ENCODE peak calls at places on chromosome 13, in six cellular contexts. F, M, B, V, E and U are unnamed samples.
A peak's percentile ranks its signal among the peaks of the same experiment; 100 is the strongest.

GRCh38 chr13:64723735-64724134 is 2506.4 kb downstream of the PCDH9 start:
- DNase-seq in F (peak; percentile 97), M (no peak), B (no peak), V (no peak), E (no peak), U (no peak)

GRCh38 chr13:23671902-23672301 is 101.7 kb downstream of the TNFRSF19 start:
- DNase-seq in F (no peak), M (no peak), B (no peak), V (no peak), E (no peak), U (no peak)

GRCh38 chr13:37134411-37135041 is 29.1 kb upstream of the CSNK1A1L start:
- DNase-seq in F (peak; percentile 89), M (no peak), B (no peak), V (peak; percentile 2), E (no peak), U (no peak)

GRCh38 chr13:94329277-94329676 is 150.2 kb downstream of the DCT start:
- DNase-seq in F (no peak), M (peak; percentile 28), B (no peak), V (no peak), E (peak; percentile 21), U (no peak)

GRCh38 chr13:107271226-107271625 is 703.3 kb upstream of the ARGLU1 start:
- DNase-seq in F (peak; percentile 90), M (no peak), B (no peak), V (no peak), E (peak; percentile 3), U (no peak)

GRCh38 chr13:114101831-114102520 is 30.4 kb downstream of the RASA3 start:
- DNase-seq in F (no peak), M (peak; percentile 13), B (peak; percentile 32), V (no peak), E (no peak), U (peak; percentile 16)

GRCh38 chr13:36764957-36765356 is 54.1 kb upstream of the RFXAP start:
- DNase-seq in F (no peak), M (no peak), B (no peak), V (no peak), E (no peak), U (no peak)

GRCh38 chr13:84121456-84121855 is 239.2 kb upstream of the SLITRK1 start:
- DNase-seq in F (no peak), M (no peak), B (no peak), V (no peak), E (no peak), U (no peak)

GRCh38 chr13:110536006-110536693 is 25.4 kb downstream of the RAB20 start:
- DNase-seq in F (no peak), M (no peak), B (no peak), V (peak; percentile 75), E (peak; percentile 79), U (peak; percentile 59)

GRCh38 chr13:46359731-46360130 is 27.3 kb downstream of the RUBCNL start:
- DNase-seq in F (no peak), M (no peak), B (no peak), V (no peak), E (no peak), U (no peak)

GRCh38 chr13:25136872-25137623 is 35.0 kb downstream of the AMER2 start:
- DNase-seq in F (no peak), M (no peak), B (no peak), V (no peak), E (no peak), U (no peak)

GRCh38 chr13:90485441-90485840 is 862.0 kb upstream of the MIR17HG start:
- DNase-seq in F (no peak), M (no peak), B (no peak), V (no peak), E (no peak), U (no peak)

GRCh38 chr13:109756778-109757177 is 29.6 kb downstream of the IRS2 start:
- DNase-seq in F (no peak), M (no peak), B (no peak), V (no peak), E (no peak), U (no peak)

DNA sequence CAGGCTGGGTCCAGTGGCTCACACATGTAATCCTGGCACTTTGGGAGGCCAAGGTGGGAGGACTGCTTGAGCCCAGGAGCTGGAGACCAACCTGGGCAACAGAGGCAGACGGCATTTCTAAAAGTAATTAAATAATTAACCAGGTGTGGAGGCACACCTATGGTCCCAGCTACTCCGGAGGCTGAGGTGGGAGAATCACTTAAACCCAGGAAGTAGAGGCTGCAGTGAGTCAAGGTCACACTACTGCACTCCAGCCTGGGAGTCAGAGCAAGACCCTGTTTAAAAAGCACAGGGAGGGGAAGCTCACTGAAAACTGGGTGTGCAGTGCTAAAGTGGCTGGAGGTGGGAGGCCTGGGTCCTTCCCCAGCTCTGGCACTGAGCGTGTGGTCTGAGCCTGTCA is 9.7 kb downstream of the LATS2 start:
- DNase-seq in F (no peak), M (no peak), B (no peak), V (no peak), E (no peak), U (no peak)
- H3K36me3 ChIP-seq in F (peaks cover 8% of the 10 kb centered on the region), M (no peaks in the 10 kb centered on the region), B (no peaks in the 10 kb centered on the region), V (no peaks in the 10 kb centered on the region), E (no peaks in the 10 kb centered on the region), U (no peaks in the 10 kb centered on the region)

GRCh38 chr13:19959141-19959830 is 759 bp downstream of the ZMYM2 start:
- DNase-seq in F (peak; percentile 65), M (peak; percentile 71), B (peak; percentile 85), V (peak; percentile 56), E (peak; percentile 60), U (peak; percentile 65)
- TF ChIP-seq POLR2A in F (no peak), M (no peak), B (no peak), V (no peak), E (no peak), U (no peak)

DNA sequence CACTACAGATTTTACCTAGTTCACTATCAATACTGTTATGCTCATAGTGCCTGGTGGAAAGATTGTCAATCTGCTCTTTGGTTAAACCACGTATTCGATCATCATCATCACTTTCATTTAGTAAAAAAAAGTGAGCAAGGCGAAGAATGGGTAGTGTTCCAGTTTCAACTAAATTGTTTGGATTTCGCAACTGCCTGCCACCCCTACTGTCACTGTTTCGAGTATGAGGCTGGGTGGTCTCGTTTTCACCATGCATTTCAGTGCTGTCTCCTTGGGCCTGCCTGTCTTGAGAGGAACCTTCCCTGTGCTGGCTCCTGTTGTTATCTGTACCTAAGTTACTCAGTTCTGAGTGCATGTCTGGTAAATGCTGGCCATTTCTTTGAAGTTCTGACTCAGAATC is 8.1 kb downstream of the RNF6 start:
- DNase-seq in F (no peak), M (no peak), B (no peak), V (no peak), E (no peak), U (no peak)
- H3K36me3 ChIP-seq in F (peaks cover 45% of the 10 kb centered on the region), M (no peaks in the 10 kb centered on the region), B (no peaks in the 10 kb centered on the region), V (peaks cover 6% of the 10 kb centered on the region), E (no peaks in the 10 kb centered on the region), U (peaks cover 7% of the 10 kb centered on the region)

GRCh38 chr13:43880451-43880850 is 747 bp downstream of the LACC1 start:
- DNase-seq in F (no peak), M (no peak), B (no peak), V (no peak), E (no peak), U (no peak)

GRCh38 chr13:43880930-43881329 is 1.2 kb downstream of the LACC1 start:
- DNase-seq in F (no peak), M (no peak), B (no peak), V (no peak), E (peak; percentile 44), U (no peak)

GRCh38 chr13:43877788-43878187 is 1.8 kb downstream of the CCDC122 start:
- DNase-seq in F (no peak), M (no peak), B (no peak), V (no peak), E (no peak), U (no peak)

GRCh38 chr13:43878897-43879322 is 630 bp downstream of the CCDC122 start:
- DNase-seq in F (peak; percentile 64), M (peak; percentile 57), B (peak; percentile 90), V (peak; percentile 85), E (peak; percentile 91), U (peak; percentile 79)

DNA sequence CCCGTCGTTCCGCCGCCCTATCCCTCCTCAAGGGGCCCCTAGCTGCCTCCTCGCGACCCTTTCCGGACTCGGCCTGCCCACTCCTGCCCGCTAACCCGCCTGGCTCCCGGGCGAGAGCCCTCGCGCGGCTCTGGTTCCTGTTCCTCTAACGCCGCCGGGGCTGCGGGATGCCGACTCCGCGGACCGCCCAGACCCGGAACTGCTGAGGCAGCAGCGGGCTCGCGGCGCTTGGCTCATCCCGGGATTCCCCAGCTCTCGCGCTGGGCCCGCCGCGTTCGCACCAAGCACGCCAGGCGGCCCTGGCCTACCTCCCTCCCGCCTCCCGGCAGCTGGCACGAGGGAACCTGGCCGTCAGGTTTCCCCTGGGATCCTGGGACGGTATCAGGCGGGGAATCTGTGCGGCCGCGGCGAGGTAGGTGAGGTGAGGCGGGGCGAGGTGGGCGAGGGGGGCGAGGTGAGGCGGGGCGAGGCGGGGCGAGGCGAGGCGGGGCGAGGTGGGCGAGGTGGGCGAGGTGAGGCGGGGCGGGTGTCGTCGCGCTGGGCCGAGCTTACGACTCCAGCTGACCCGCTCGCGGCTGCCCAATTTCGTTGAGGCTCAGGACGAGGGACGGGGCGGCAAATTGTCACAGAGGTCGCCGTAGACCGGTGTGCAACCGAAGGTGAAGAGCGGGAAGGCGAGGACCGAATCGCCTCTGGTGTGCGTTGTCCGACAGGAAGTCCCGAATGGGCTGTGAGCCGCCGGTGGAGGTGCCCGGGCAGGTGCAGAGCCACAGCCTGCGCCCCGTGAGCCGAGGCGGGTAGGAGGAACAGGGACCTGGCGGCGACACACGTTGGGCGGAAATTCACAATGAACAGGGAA is at the start of the genes CCDC122 and LACC1:
- DNase-seq in F (peak; percentile 79), M (peak; percentile 77), B (peak; percentile 94), V (peak; percentile 91), E (peak; percentile 89), U (peak; percentile 92)
- TF ChIP-seq POLR2A in F (peak; percentile 74), M (peak; percentile 17), B (no peak), V (peak; percentile 91), E (peak; percentile 90), U (peak; percentile 92)

DNA sequence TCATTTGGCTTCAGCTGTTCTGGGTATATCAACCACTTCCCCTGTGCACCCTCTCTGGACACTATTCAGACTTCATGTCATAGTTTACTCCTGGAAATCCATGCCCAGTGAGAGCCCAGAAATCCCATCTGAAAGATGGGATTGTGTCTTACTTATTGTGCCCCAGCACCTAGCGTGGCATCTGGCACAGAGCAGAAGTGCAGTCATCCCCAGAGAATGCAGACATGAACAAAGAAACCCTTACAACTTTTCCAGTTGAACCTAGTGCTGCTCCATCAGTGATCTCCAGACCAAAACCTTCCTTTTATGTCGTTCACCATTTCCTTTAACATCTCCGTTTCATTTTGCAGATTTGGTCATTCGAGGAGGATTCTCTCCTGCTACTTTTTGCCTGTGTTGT is 60.6 kb downstream of the MBNL2 start:
- DNase-seq in F (no peak), M (no peak), B (no peak), V (no peak), E (no peak), U (no peak)
- H3K36me3 ChIP-seq in F (no peaks in the 10 kb centered on the region), M (no peaks in the 10 kb centered on the region), B (no peaks in the 10 kb centered on the region), V (no peaks in the 10 kb centered on the region), E (no peaks in the 10 kb centered on the region), U (no peaks in the 10 kb centered on the region)

GRCh38 chr13:42378383-42378780 is 106.4 kb downstream of the AKAP11 start:
- DNase-seq in F (no peak), M (no peak), B (no peak), V (no peak), E (no peak), U (no peak)
- TF ChIP-seq POLR2A in F (no peak), M (no peak), B (no peak), V (no peak), E (no peak), U (no peak)